ENCODE peak calls at places on chromosomes 13 and 19, in four cellular contexts. Z is IMR-90, T is T1000, M is HCT116. D is an unnamed sample.

GRCh38 chr13:45456196-45456972 is 8.4 kb upstream of the COG3 start:
- DNase-seq in Z (peak; percentile 69), M (no peak), T (no peak), D (no peak)

GRCh38 chr13:111281751-111282311 is 38.6 kb upstream of the TEX29 start:
- DNase-seq in Z (peak; percentile 85), T (no peak), M (no peak), D (no peak)

GRCh38 chr13:114025432-114026127 is 51.7 kb upstream of the C13orf46 start:
- DNase-seq in T (no peak), Z (peak; percentile 78), M (no peak), D (no peak)

GRCh38 chr19:38799104-38799503 is 10.1 kb downstream of the LGALS7B start:
- DNase-seq in Z (peak; percentile 42), T (no peak), M (no peak), D (no peak)

GRCh38 chr19:49987159-49987698 is 26.3 kb upstream of the SIGLEC11 start:
- DNase-seq in T (peak; percentile 75), M (peak; percentile 88), Z (peak; percentile 90), D (peak; percentile 97)

GRCh38 chr13:86445584-86446140 is 646.4 kb upstream of the SLITRK6 start:
- DNase-seq in M (no peak), T (no peak), Z (no peak), D (no peak)

GRCh38 chr19:48858984-48859710 is 9.3 kb downstream of the PLEKHA4 start:
- DNase-seq in T (no peak), M (no peak), Z (no peak), D (no peak)

GRCh38 chr13:35838356-35838755 is 292.8 kb downstream of the DCLK1 start:
- DNase-seq in T (no peak), Z (peak; percentile 85), M (peak; percentile 3), D (no peak)

GRCh38 chr13:95834134-95834765 is 157.3 kb downstream of the DNAJC3 start:
- DNase-seq in T (peak; percentile 19), Z (peak; percentile 57), M (peak; percentile 21), D (peak; percentile 22)

GRCh38 chr19:40758491-40758890 is 7.5 kb downstream of the SNRPA start:
- DNase-seq in Z (no peak), M (no peak), T (no peak), D (no peak)

GRCh38 chr13:62919491-62919890 is 1503.8 kb upstream of the PCDH20 start:
- DNase-seq in Z (no peak), T (no peak), M (no peak), D (no peak)

GRCh38 chr19:21328402-21328801 is 808 bp downstream of the ZNF708 start:
- DNase-seq in Z (no peak), T (no peak), M (no peak), D (no peak)

GRCh38 chr13:51590231-51590630 is 6.0 kb downstream of the WDFY2 start:
- DNase-seq in M (no peak), T (no peak), Z (no peak), D (no peak)

GRCh38 chr13:23799945-23800344 is 89.3 kb downstream of the MIPEP start:
- DNase-seq in T (no peak), M (no peak), Z (peak; percentile 38), D (no peak)

GRCh38 chr13:83620535-83621220 is 261.6 kb downstream of the SLITRK1 start:
- DNase-seq in M (peak; percentile 13), T (no peak), Z (peak; percentile 19), D (no peak)

GRCh38 chr19:19652482-19653295 is 9.2 kb upstream of the GMIP start:
- DNase-seq in M (no peak), T (no peak), Z (peak; percentile 30), D (no peak)

GRCh38 chr13:109162248-109163051 is 533.0 kb downstream of the MYO16 start:
- DNase-seq in M (no peak), T (no peak), Z (no peak), D (no peak)

GRCh38 chr19:53945441-53945840 is 17.3 kb upstream of the CACNG8 start:
- DNase-seq in Z (peak; percentile 11), T (no peak), M (peak; percentile 24), D (no peak)